ENCODE peak calls at places on chromosomes 4 and X, in seven cellular contexts. One of them, this sample, is unnamed.

GRCh38 chr4:38154251-38154650 is 194.1 kb downstream of the PTTG2 start:
- DNase-seq in head of caudate nucleus: no peak
- DNase-seq in GM12892: no peak
- DNase-seq in mesendoderm: no peak
- DNase-seq in GM10248: no peak
- DNase-seq in stimulated activated CD4-positive, alpha-beta T cell treated with anti-CD3 and anti-CD28 coated beads, TNF-alpha, amount 100 ng/mL, for 1 hour: no peak
- DNase-seq in osteocyte: no peak
- DNase-seq in this sample: no peak

GRCh38 chr4:153936121-153936520 is 147.2 kb upstream of the SFRP2 start:
- DNase-seq in head of caudate nucleus: no peak
- DNase-seq in GM12892: no peak
- DNase-seq in mesendoderm: no peak
- DNase-seq in GM10248: no peak
- DNase-seq in stimulated activated CD4-positive, alpha-beta T cell treated with anti-CD3 and anti-CD28 coated beads, TNF-alpha, amount 100 ng/mL, for 1 hour: no peak
- DNase-seq in osteocyte: no peak
- DNase-seq in this sample: no peak

GRCh38 chr4:15303052-15303641 is 124.7 kb upstream of the C1QTNF7 start:
- DNase-seq in head of caudate nucleus: no peak
- DNase-seq in GM12892: no peak
- DNase-seq in mesendoderm: no peak
- DNase-seq in GM10248: no peak
- DNase-seq in stimulated activated CD4-positive, alpha-beta T cell treated with anti-CD3 and anti-CD28 coated beads, TNF-alpha, amount 100 ng/mL, for 1 hour: no peak
- DNase-seq in osteocyte: no peak
- DNase-seq in this sample: no peak

GRCh38 chr4:17869327-17869726 is 58.5 kb downstream of the NCAPG start:
- DNase-seq in head of caudate nucleus: no peak
- DNase-seq in GM12892: no peak
- DNase-seq in mesendoderm: no peak
- DNase-seq in GM10248: no peak
- DNase-seq in stimulated activated CD4-positive, alpha-beta T cell treated with anti-CD3 and anti-CD28 coated beads, TNF-alpha, amount 100 ng/mL, for 1 hour: no peak
- DNase-seq in osteocyte: no peak
- DNase-seq in this sample: no peak

GRCh38 chrX:53732797-53733196 is 46.3 kb upstream of the HUWE1 start:
- DNase-seq in head of caudate nucleus: peak; percentile 41
- DNase-seq in GM12892: no peak
- DNase-seq in mesendoderm: no peak
- DNase-seq in GM10248: no peak
- DNase-seq in stimulated activated CD4-positive, alpha-beta T cell treated with anti-CD3 and anti-CD28 coated beads, TNF-alpha, amount 100 ng/mL, for 1 hour: no peak
- DNase-seq in osteocyte: no peak
- DNase-seq in this sample: no peak

GRCh38 chr4:152454398-152455011 is 81.4 kb downstream of the FBXW7 start:
- DNase-seq in head of caudate nucleus: no peak
- DNase-seq in GM12892: no peak
- DNase-seq in mesendoderm: no peak
- DNase-seq in GM10248: peak; percentile 23
- DNase-seq in stimulated activated CD4-positive, alpha-beta T cell treated with anti-CD3 and anti-CD28 coated beads, TNF-alpha, amount 100 ng/mL, for 1 hour: no peak
- DNase-seq in osteocyte: no peak
- DNase-seq in this sample: no peak

GRCh38 chr4:53633608-53634007 is 42.3 kb upstream of the LNX1 start:
- DNase-seq in head of caudate nucleus: no peak
- DNase-seq in GM12892: no peak
- DNase-seq in mesendoderm: no peak
- DNase-seq in GM10248: no peak
- DNase-seq in stimulated activated CD4-positive, alpha-beta T cell treated with anti-CD3 and anti-CD28 coated beads, TNF-alpha, amount 100 ng/mL, for 1 hour: no peak
- DNase-seq in osteocyte: no peak
- DNase-seq in this sample: no peak

GRCh38 chr4:37441231-37442061 is 196.9 kb downstream of the NWD2 start:
- DNase-seq in head of caudate nucleus: no peak
- DNase-seq in GM12892: no peak
- DNase-seq in mesendoderm: peak; percentile 92
- DNase-seq in GM10248: no peak
- DNase-seq in stimulated activated CD4-positive, alpha-beta T cell treated with anti-CD3 and anti-CD28 coated beads, TNF-alpha, amount 100 ng/mL, for 1 hour: no peak
- DNase-seq in osteocyte: no peak
- DNase-seq in this sample: peak; percentile 45

GRCh38 chrX:150907474-150907873 is 9.0 kb upstream of the CD99L2 start:
- DNase-seq in head of caudate nucleus: no peak
- DNase-seq in GM12892: no peak
- DNase-seq in mesendoderm: no peak
- DNase-seq in GM10248: no peak
- DNase-seq in stimulated activated CD4-positive, alpha-beta T cell treated with anti-CD3 and anti-CD28 coated beads, TNF-alpha, amount 100 ng/mL, for 1 hour: no peak
- DNase-seq in osteocyte: no peak
- DNase-seq in this sample: no peak

GRCh38 chr4:25938251-25939186 is 24.5 kb downstream of the SMIM20 start:
- DNase-seq in head of caudate nucleus: no peak
- DNase-seq in GM12892: peak; percentile 28
- DNase-seq in mesendoderm: no peak
- DNase-seq in GM10248: peak; percentile 65
- DNase-seq in stimulated activated CD4-positive, alpha-beta T cell treated with anti-CD3 and anti-CD28 coated beads, TNF-alpha, amount 100 ng/mL, for 1 hour: no peak
- DNase-seq in osteocyte: no peak
- DNase-seq in this sample: no peak

GRCh38 chrX:135396109-135396508 is 25.6 kb upstream of the SMIM10L2A start:
- DNase-seq in head of caudate nucleus: peak; percentile 36
- DNase-seq in GM12892: no peak
- DNase-seq in mesendoderm: no peak
- DNase-seq in GM10248: no peak
- DNase-seq in stimulated activated CD4-positive, alpha-beta T cell treated with anti-CD3 and anti-CD28 coated beads, TNF-alpha, amount 100 ng/mL, for 1 hour: no peak
- DNase-seq in osteocyte: no peak
- DNase-seq in this sample: no peak

GRCh38 chrX:71547339-71547738 is 14.4 kb downstream of the OGT start:
- DNase-seq in head of caudate nucleus: no peak
- DNase-seq in GM12892: no peak
- DNase-seq in mesendoderm: peak; percentile 32
- DNase-seq in GM10248: no peak
- DNase-seq in stimulated activated CD4-positive, alpha-beta T cell treated with anti-CD3 and anti-CD28 coated beads, TNF-alpha, amount 100 ng/mL, for 1 hour: no peak
- DNase-seq in osteocyte: no peak
- DNase-seq in this sample: peak; percentile 15

GRCh38 chrX:56503941-56504673 is 59.3 kb upstream of the UBQLN2 start:
- DNase-seq in head of caudate nucleus: no peak
- DNase-seq in GM12892: no peak
- DNase-seq in mesendoderm: peak; percentile 23
- DNase-seq in GM10248: no peak
- DNase-seq in stimulated activated CD4-positive, alpha-beta T cell treated with anti-CD3 and anti-CD28 coated beads, TNF-alpha, amount 100 ng/mL, for 1 hour: no peak
- DNase-seq in osteocyte: no peak
- DNase-seq in this sample: peak; percentile 35

GRCh38 chrX:149647505-149647904 is 15.9 kb upstream of the TMEM185A start:
- DNase-seq in head of caudate nucleus: no peak
- DNase-seq in GM12892: no peak
- DNase-seq in mesendoderm: no peak
- DNase-seq in GM10248: no peak
- DNase-seq in stimulated activated CD4-positive, alpha-beta T cell treated with anti-CD3 and anti-CD28 coated beads, TNF-alpha, amount 100 ng/mL, for 1 hour: no peak
- DNase-seq in osteocyte: no peak
- DNase-seq in this sample: no peak

GRCh38 chr4:2257361-2258001 is 4.4 kb downstream of the MXD4 start:
- DNase-seq in head of caudate nucleus: peak; percentile 37
- DNase-seq in GM12892: peak; percentile 1
- DNase-seq in mesendoderm: no peak
- DNase-seq in GM10248: no peak
- DNase-seq in stimulated activated CD4-positive, alpha-beta T cell treated with anti-CD3 and anti-CD28 coated beads, TNF-alpha, amount 100 ng/mL, for 1 hour: no peak
- DNase-seq in osteocyte: no peak
- DNase-seq in this sample: no peak

GRCh38 chr4:1711055-1711905 is 839 bp downstream of the SLBP start:
- DNase-seq in head of caudate nucleus: peak; percentile 69
- DNase-seq in GM12892: no peak
- DNase-seq in mesendoderm: peak; percentile 54
- DNase-seq in GM10248: no peak
- DNase-seq in stimulated activated CD4-positive, alpha-beta T cell treated with anti-CD3 and anti-CD28 coated beads, TNF-alpha, amount 100 ng/mL, for 1 hour: no peak
- DNase-seq in osteocyte: no peak
- DNase-seq in this sample: peak; percentile 56

GRCh38 chrX:63967541-63967940 is 182.5 kb upstream of the ARHGEF9 start:
- DNase-seq in head of caudate nucleus: no peak
- DNase-seq in GM12892: no peak
- DNase-seq in mesendoderm: peak; percentile 73
- DNase-seq in GM10248: no peak
- DNase-seq in stimulated activated CD4-positive, alpha-beta T cell treated with anti-CD3 and anti-CD28 coated beads, TNF-alpha, amount 100 ng/mL, for 1 hour: no peak
- DNase-seq in osteocyte: no peak
- DNase-seq in this sample: no peak

GRCh38 chr4:78612398-78613005 is 60.9 kb downstream of the ANXA3 start:
- DNase-seq in head of caudate nucleus: peak; percentile 74
- DNase-seq in GM12892: no peak
- DNase-seq in mesendoderm: peak; percentile 25
- DNase-seq in GM10248: no peak
- DNase-seq in stimulated activated CD4-positive, alpha-beta T cell treated with anti-CD3 and anti-CD28 coated beads, TNF-alpha, amount 100 ng/mL, for 1 hour: no peak
- DNase-seq in osteocyte: no peak
- DNase-seq in this sample: no peak

GRCh38 chr4:112270643-112271484 is 14.8 kb downstream of the TIFA start:
- DNase-seq in head of caudate nucleus: no peak
- DNase-seq in GM12892: no peak
- DNase-seq in mesendoderm: no peak
- DNase-seq in GM10248: no peak
- DNase-seq in stimulated activated CD4-positive, alpha-beta T cell treated with anti-CD3 and anti-CD28 coated beads, TNF-alpha, amount 100 ng/mL, for 1 hour: no peak
- DNase-seq in osteocyte: no peak
- DNase-seq in this sample: no peak

GRCh38 chr4:127126718-127127117 is 506.0 kb upstream of the INTU start:
- DNase-seq in head of caudate nucleus: no peak
- DNase-seq in GM12892: no peak
- DNase-seq in mesendoderm: no peak
- DNase-seq in GM10248: no peak
- DNase-seq in stimulated activated CD4-positive, alpha-beta T cell treated with anti-CD3 and anti-CD28 coated beads, TNF-alpha, amount 100 ng/mL, for 1 hour: no peak
- DNase-seq in osteocyte: no peak
- DNase-seq in this sample: no peak

GRCh38 chrX:48833531-48834138 is 1.8 kb downstream of the PCSK1N start:
- DNase-seq in head of caudate nucleus: no peak
- DNase-seq in GM12892: no peak
- DNase-seq in mesendoderm: no peak
- DNase-seq in GM10248: no peak
- DNase-seq in stimulated activated CD4-positive, alpha-beta T cell treated with anti-CD3 and anti-CD28 coated beads, TNF-alpha, amount 100 ng/mL, for 1 hour: no peak
- DNase-seq in osteocyte: no peak
- DNase-seq in this sample: no peak

GRCh38 chr4:113397114-113397701 is 347.8 kb downstream of the ANK2 start:
- DNase-seq in head of caudate nucleus: no peak
- DNase-seq in GM12892: no peak
- DNase-seq in mesendoderm: no peak
- DNase-seq in GM10248: no peak
- DNase-seq in stimulated activated CD4-positive, alpha-beta T cell treated with anti-CD3 and anti-CD28 coated beads, TNF-alpha, amount 100 ng/mL, for 1 hour: no peak
- DNase-seq in osteocyte: no peak
- DNase-seq in this sample: no peak

GRCh38 chr4:36771411-36772153 is 473.0 kb upstream of the NWD2 start:
- DNase-seq in head of caudate nucleus: no peak
- DNase-seq in GM12892: no peak
- DNase-seq in mesendoderm: no peak
- DNase-seq in GM10248: no peak
- DNase-seq in stimulated activated CD4-positive, alpha-beta T cell treated with anti-CD3 and anti-CD28 coated beads, TNF-alpha, amount 100 ng/mL, for 1 hour: no peak
- DNase-seq in osteocyte: no peak
- DNase-seq in this sample: no peak

GRCh38 chr4:94352996-94353395 is 10.4 kb upstream of the HPGDS start:
- DNase-seq in head of caudate nucleus: no peak
- DNase-seq in GM12892: no peak
- DNase-seq in mesendoderm: no peak
- DNase-seq in GM10248: no peak
- DNase-seq in stimulated activated CD4-positive, alpha-beta T cell treated with anti-CD3 and anti-CD28 coated beads, TNF-alpha, amount 100 ng/mL, for 1 hour: no peak
- DNase-seq in osteocyte: no peak
- DNase-seq in this sample: no peak

GRCh38 chr4:92615049-92615448 is 311.3 kb downstream of the GRID2 start:
- DNase-seq in head of caudate nucleus: no peak
- DNase-seq in GM12892: no peak
- DNase-seq in mesendoderm: peak; percentile 70
- DNase-seq in GM10248: no peak
- DNase-seq in stimulated activated CD4-positive, alpha-beta T cell treated with anti-CD3 and anti-CD28 coated beads, TNF-alpha, amount 100 ng/mL, for 1 hour: no peak
- DNase-seq in osteocyte: no peak
- DNase-seq in this sample: peak; percentile 21

GRCh38 chr4:96315815-96316214 is 475.9 kb downstream of the PDHA2 start:
- DNase-seq in head of caudate nucleus: no peak
- DNase-seq in GM12892: no peak
- DNase-seq in mesendoderm: no peak
- DNase-seq in GM10248: no peak
- DNase-seq in stimulated activated CD4-positive, alpha-beta T cell treated with anti-CD3 and anti-CD28 coated beads, TNF-alpha, amount 100 ng/mL, for 1 hour: no peak
- DNase-seq in osteocyte: no peak
- DNase-seq in this sample: peak; percentile 17

GRCh38 chr4:66430856-66431255 is 760.6 kb upstream of the EPHA5 start:
- DNase-seq in head of caudate nucleus: no peak
- DNase-seq in GM12892: no peak
- DNase-seq in mesendoderm: peak; percentile 93
- DNase-seq in GM10248: no peak
- DNase-seq in stimulated activated CD4-positive, alpha-beta T cell treated with anti-CD3 and anti-CD28 coated beads, TNF-alpha, amount 100 ng/mL, for 1 hour: no peak
- DNase-seq in osteocyte: no peak
- DNase-seq in this sample: peak; percentile 45

GRCh38 chr4:46648088-46648744 is 258.3 kb upstream of the GABRA2 start:
- DNase-seq in head of caudate nucleus: no peak
- DNase-seq in GM12892: no peak
- DNase-seq in mesendoderm: peak; percentile 97
- DNase-seq in GM10248: peak; percentile 13
- DNase-seq in stimulated activated CD4-positive, alpha-beta T cell treated with anti-CD3 and anti-CD28 coated beads, TNF-alpha, amount 100 ng/mL, for 1 hour: no peak
- DNase-seq in osteocyte: no peak
- DNase-seq in this sample: peak; percentile 73

GRCh38 chr4:138542191-138542771 is 300.1 kb upstream of the SLC7A11 start:
- DNase-seq in head of caudate nucleus: no peak
- DNase-seq in GM12892: no peak
- DNase-seq in mesendoderm: peak; percentile 41
- DNase-seq in GM10248: no peak
- DNase-seq in stimulated activated CD4-positive, alpha-beta T cell treated with anti-CD3 and anti-CD28 coated beads, TNF-alpha, amount 100 ng/mL, for 1 hour: no peak
- DNase-seq in osteocyte: no peak
- DNase-seq in this sample: peak; percentile 54

GRCh38 chrX:25941087-25941486 is 197.1 kb upstream of the MAGEB18 start:
- DNase-seq in head of caudate nucleus: no peak
- DNase-seq in GM12892: no peak
- DNase-seq in mesendoderm: no peak
- DNase-seq in GM10248: no peak
- DNase-seq in stimulated activated CD4-positive, alpha-beta T cell treated with anti-CD3 and anti-CD28 coated beads, TNF-alpha, amount 100 ng/mL, for 1 hour: no peak
- DNase-seq in osteocyte: no peak
- DNase-seq in this sample: no peak

GRCh38 chr4:38106301-38106700 is 146.1 kb downstream of the PTTG2 start:
- DNase-seq in head of caudate nucleus: no peak
- DNase-seq in GM12892: no peak
- DNase-seq in mesendoderm: peak; percentile 40
- DNase-seq in GM10248: no peak
- DNase-seq in stimulated activated CD4-positive, alpha-beta T cell treated with anti-CD3 and anti-CD28 coated beads, TNF-alpha, amount 100 ng/mL, for 1 hour: no peak
- DNase-seq in osteocyte: no peak
- DNase-seq in this sample: no peak

GRCh38 chrX:22116585-22117546 is 84.7 kb downstream of the PHEX start:
- DNase-seq in head of caudate nucleus: no peak
- DNase-seq in GM12892: no peak
- DNase-seq in mesendoderm: no peak
- DNase-seq in GM10248: no peak
- DNase-seq in stimulated activated CD4-positive, alpha-beta T cell treated with anti-CD3 and anti-CD28 coated beads, TNF-alpha, amount 100 ng/mL, for 1 hour: no peak
- DNase-seq in osteocyte: no peak
- DNase-seq in this sample: no peak

GRCh38 chr4:40763228-40763716 is 13.5 kb downstream of the NSUN7 start:
- DNase-seq in head of caudate nucleus: no peak
- DNase-seq in GM12892: peak; percentile 22
- DNase-seq in mesendoderm: peak; percentile 33
- DNase-seq in GM10248: peak; percentile 70
- DNase-seq in stimulated activated CD4-positive, alpha-beta T cell treated with anti-CD3 and anti-CD28 coated beads, TNF-alpha, amount 100 ng/mL, for 1 hour: no peak
- DNase-seq in osteocyte: no peak
- DNase-seq in this sample: no peak

GRCh38 chrX:44619039-44619438 is 76.4 kb upstream of the FUNDC1 start:
- DNase-seq in head of caudate nucleus: no peak
- DNase-seq in GM12892: no peak
- DNase-seq in mesendoderm: no peak
- DNase-seq in GM10248: no peak
- DNase-seq in stimulated activated CD4-positive, alpha-beta T cell treated with anti-CD3 and anti-CD28 coated beads, TNF-alpha, amount 100 ng/mL, for 1 hour: no peak
- DNase-seq in osteocyte: no peak
- DNase-seq in this sample: no peak

GRCh38 chr4:8355864-8356565 is 84.5 kb downstream of the ACOX3 start:
- DNase-seq in head of caudate nucleus: no peak
- DNase-seq in GM12892: no peak
- DNase-seq in mesendoderm: peak; percentile 12
- DNase-seq in GM10248: no peak
- DNase-seq in stimulated activated CD4-positive, alpha-beta T cell treated with anti-CD3 and anti-CD28 coated beads, TNF-alpha, amount 100 ng/mL, for 1 hour: no peak
- DNase-seq in osteocyte: no peak
- DNase-seq in this sample: no peak

GRCh38 chr4:36183232-36183631 is 61.1 kb downstream of the ARAP2 start:
- DNase-seq in head of caudate nucleus: no peak
- DNase-seq in GM12892: no peak
- DNase-seq in mesendoderm: no peak
- DNase-seq in GM10248: no peak
- DNase-seq in stimulated activated CD4-positive, alpha-beta T cell treated with anti-CD3 and anti-CD28 coated beads, TNF-alpha, amount 100 ng/mL, for 1 hour: no peak
- DNase-seq in osteocyte: no peak
- DNase-seq in this sample: no peak

GRCh38 chr4:79396794-79397193 is 11.2 kb downstream of the GK2 start:
- DNase-seq in head of caudate nucleus: no peak
- DNase-seq in GM12892: no peak
- DNase-seq in mesendoderm: no peak
- DNase-seq in GM10248: no peak
- DNase-seq in stimulated activated CD4-positive, alpha-beta T cell treated with anti-CD3 and anti-CD28 coated beads, TNF-alpha, amount 100 ng/mL, for 1 hour: no peak
- DNase-seq in osteocyte: no peak
- DNase-seq in this sample: no peak

This sample was measured in ELF-1.